ENCODE peak calls at places on chromosomes 16 and 17, in nine cellular contexts. C is ovary, T is Peyer's patch, D is adrenal gland, X is tibial nerve, N is suprapubic skin, Y is sigmoid colon, K is body of pancreas, Q is right lobe of liver. F is an unnamed sample.

GRCh38 chr17:8015236-8015956 is 13.0 kb downstream of the GUCY2D start:
- DNase-seq in C (no peak), T (no peak), D (no peak), X (no peak), N (no peak), Y (peak; percentile 45), K (no peak), Q (no peak), F (no peak)

GRCh38 chr16:21197115-21197514 is 14.3 kb downstream of the ZP2 start:
- DNase-seq in C (no peak), T (no peak), D (no peak), X (no peak), N (no peak), Y (no peak), K (no peak), Q (no peak), F (no peak)

GRCh38 chr16:49283376-49284049 is 1.9 kb upstream of the CBLN1 start:
- DNase-seq in C (no peak), T (no peak), D (no peak), X (no peak), N (no peak), Y (no peak), K (no peak), Q (no peak), F (no peak)

GRCh38 chr17:34567665-34568064 is 11.7 kb upstream of the TMEM132E start:
- DNase-seq in C (no peak), T (no peak), D (peak; percentile 57), X (no peak), N (no peak), Y (no peak), K (no peak), Q (no peak), F (no peak)

GRCh38 chr17:43068570-43069367 is 43.7 kb downstream of the RND2 start:
- DNase-seq in C (no peak), T (no peak), D (peak; percentile 43), X (no peak), N (no peak), Y (no peak), K (no peak), Q (no peak), F (no peak)

GRCh38 chr16:57957396-57958392 is 13.2 kb downstream of the CNGB1 start:
- DNase-seq in C (no peak), T (no peak), D (no peak), X (no peak), N (no peak), Y (no peak), K (no peak), Q (no peak), F (no peak)

GRCh38 chr16:57235128-57236092 is 9.6 kb upstream of the ARL2BP start:
- DNase-seq in C (no peak), T (no peak), D (no peak), X (no peak), N (no peak), Y (no peak), K (peak; percentile 29), Q (no peak), F (no peak)

GRCh38 chr16:1707193-1707790 is 1.3 kb downstream of the MAPK8IP3 start:
- DNase-seq in C (no peak), T (no peak), D (peak; percentile 52), X (no peak), N (no peak), Y (no peak), K (peak; percentile 31), Q (no peak), F (no peak)

GRCh38 chr17:64777413-64778101 is 115.5 kb upstream of the SMURF2 start:
- DNase-seq in C (no peak), T (peak; percentile 51), D (peak; percentile 41), X (no peak), N (peak; percentile 80), Y (peak; percentile 77), K (peak; percentile 68), Q (no peak), F (peak; percentile 57)

GRCh38 chr16:5216681-5217080 is 119.1 kb upstream of the EEF2KMT start:
- DNase-seq in C (no peak), T (no peak), D (no peak), X (no peak), N (no peak), Y (peak; percentile 11), K (no peak), Q (no peak), F (no peak)

GRCh38 chr16:50565428-50565827 is 17.2 kb downstream of the NKD1 start:
- DNase-seq in C (no peak), T (no peak), D (no peak), X (no peak), N (no peak), Y (no peak), K (no peak), Q (no peak), F (no peak)

GRCh38 chr17:56596741-56597494 is 3.4 kb downstream of the NOG start:
- DNase-seq in C (no peak), T (no peak), D (no peak), X (no peak), N (no peak), Y (no peak), K (no peak), Q (no peak), F (no peak)

GRCh38 chr16:28623172-28623711 is 13.4 kb upstream of the SULT1A1 start:
- DNase-seq in C (peak; percentile 54), T (peak; percentile 62), D (peak; percentile 55), X (no peak), N (no peak), Y (no peak), K (peak; percentile 79), Q (peak; percentile 58), F (peak; percentile 73)

GRCh38 chr16:67846320-67847063 is at the start of gene NUTF2:
- DNase-seq in C (peak; percentile 96), T (peak; percentile 94), D (peak; percentile 94), X (peak; percentile 96), N (peak; percentile 97), Y (peak; percentile 97), K (peak; percentile 97), Q (peak; percentile 96), F (peak; percentile 96)
- TF ChIP-seq POLR2A in C (peak; percentile 56), T (peak; percentile 37), D (no peak), X (peak; percentile 34), N (peak; percentile 35), Y (peak; percentile 59), K (peak; percentile 75), Q (peak; percentile 65), F (peak; percentile 73)

GRCh38 chr16:72978212-72978611 is 69.7 kb downstream of the ZFHX3 start:
- DNase-seq in C (no peak), T (no peak), D (no peak), X (no peak), N (no peak), Y (no peak), K (no peak), Q (peak; percentile 58), F (no peak)

GRCh38 chr16:72976747-72977064 is 71.2 kb downstream of the ZFHX3 start:
- DNase-seq in C (no peak), T (no peak), D (no peak), X (no peak), N (no peak), Y (no peak), K (no peak), Q (no peak), F (no peak)

GRCh38 chr16:72977127-72977526 is 70.8 kb downstream of the ZFHX3 start:
- DNase-seq in C (no peak), T (no peak), D (no peak), X (no peak), N (no peak), Y (no peak), K (no peak), Q (no peak), F (no peak)

GRCh38 chr16:72974142-72974769 is 73.7 kb downstream of the ZFHX3 start:
- DNase-seq in C (no peak), T (no peak), D (peak; percentile 33), X (no peak), N (no peak), Y (no peak), K (peak; percentile 88), Q (peak; percentile 54), F (no peak)

DNA sequence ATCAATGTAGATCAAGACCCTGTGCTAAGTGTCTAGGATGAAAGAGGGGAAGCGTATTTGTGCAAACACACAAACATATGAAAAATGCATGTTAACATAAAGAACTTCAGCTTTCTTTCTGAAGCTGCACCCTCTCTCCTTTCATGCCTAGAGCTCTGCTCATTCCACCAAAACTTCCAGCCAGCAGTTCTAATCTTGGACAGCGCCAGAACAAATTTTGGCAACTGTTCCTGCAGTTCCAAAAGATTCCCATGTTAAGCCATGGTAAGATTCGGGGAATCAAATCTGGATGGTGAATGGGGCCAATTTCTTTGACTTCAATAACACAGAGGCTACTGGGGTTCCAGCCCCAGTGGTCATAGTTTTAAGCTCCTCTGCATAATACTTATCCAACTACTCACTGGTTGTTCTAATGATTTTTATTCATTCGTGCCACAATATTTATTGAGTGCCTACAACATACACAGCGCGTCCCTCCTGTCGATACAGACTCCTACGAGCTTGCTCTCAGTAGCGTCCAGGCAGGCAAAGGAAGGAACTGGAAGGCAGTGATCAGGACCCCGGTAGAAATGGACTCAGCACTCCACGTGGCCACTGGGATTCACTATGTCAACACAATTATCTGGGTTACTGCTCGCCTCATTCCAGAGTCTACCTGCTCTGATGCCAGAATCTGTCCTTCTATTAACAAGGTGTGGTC is 71.7 kb downstream of the ZFHX3 start:
- DNase-seq in C (no peak), T (no peak), D (no peak), X (no peak), N (no peak), Y (no peak), K (no peak), Q (peak; percentile 55), F (no peak)
- H3K4me1 ChIP-seq in C (peaks cover 2% of the 10 kb centered on the region), T (no peaks in the 10 kb centered on the region), D (peaks cover 5% of the 10 kb centered on the region), X (no peaks in the 10 kb centered on the region), N (peaks cover 6% of the 10 kb centered on the region), Y (peaks cover 29% of the 10 kb centered on the region), K (peaks cover 33% of the 10 kb centered on the region), Q (peaks cover 47% of the 10 kb centered on the region), F (peaks cover 13% of the 10 kb centered on the region)

GRCh38 chr17:588519-588918 is 126.1 kb downstream of the VPS53 start:
- DNase-seq in C (no peak), T (no peak), D (peak; percentile 34), X (no peak), N (no peak), Y (no peak), K (peak; percentile 12), Q (no peak), F (no peak)
- TF ChIP-seq POLR2A in C (no peak), T (no peak), D (no peak), X (no peak), N (no peak), Y (no peak), K (no peak), Q (no peak), F (no peak)

GRCh38 chr16:9849697-9850245 is 332.5 kb downstream of the GRIN2A start:
- DNase-seq in C (no peak), T (no peak), D (no peak), X (no peak), N (no peak), Y (no peak), K (no peak), Q (no peak), F (peak; percentile 8)

GRCh38 chr16:9847146-9847545 is 335.1 kb downstream of the GRIN2A start:
- DNase-seq in C (no peak), T (no peak), D (no peak), X (no peak), N (no peak), Y (no peak), K (no peak), Q (no peak), F (no peak)

GRCh38 chr16:9852003-9852402 is 330.2 kb downstream of the GRIN2A start:
- DNase-seq in C (no peak), T (no peak), D (no peak), X (no peak), N (no peak), Y (no peak), K (no peak), Q (no peak), F (no peak)

GRCh38 chr16:9854665-9855064 is 327.6 kb downstream of the GRIN2A start:
- DNase-seq in C (no peak), T (no peak), D (no peak), X (no peak), N (no peak), Y (no peak), K (no peak), Q (no peak), F (no peak)

GRCh38 chr16:9850716-9851115 is 331.5 kb downstream of the GRIN2A start:
- DNase-seq in C (no peak), T (no peak), D (no peak), X (no peak), N (no peak), Y (no peak), K (no peak), Q (no peak), F (no peak)
- H3K4me1 ChIP-seq in C (no peaks in the 10 kb centered on the region), T (no peaks in the 10 kb centered on the region), D (no peaks in the 10 kb centered on the region), X (no peaks in the 10 kb centered on the region), N (no peaks in the 10 kb centered on the region), Y (no peaks in the 10 kb centered on the region), K (no peaks in the 10 kb centered on the region), Q (no peaks in the 10 kb centered on the region), F (no peaks in the 10 kb centered on the region)

F was measured in upper lobe of left lung.